ENCODE peak calls at places on chromosome 16, in six cellular contexts. D is fibroblast of pulmonary artery; Y is SJCRH30; K is NT2/D1; O is CD8-positive, alpha-beta T cell; J is left ventricle myocardium inferior. R is an unnamed sample.

GRCh38 chr16:89246903-89247733 is 29.6 kb downstream of the ZNF778 start:
- DNase-seq in K (peak), J (peak), O (peak), D (peak), Y (peak), R (peak)

GRCh38 chr16:89143201-89143741 is 28.3 kb upstream of the CDH15 start:
- DNase-seq in Y (no peak), O (no peak), K (no peak), J (no peak), D (no peak), R (no peak)

GRCh38 chr16:24610421-24610765 is 71.0 kb downstream of the RBBP6 start:
- DNase-seq in J (peak), K (peak), O (no peak), Y (no peak), D (peak), R (no peak)

GRCh38 chr16:87654826-87655225 is 52.5 kb downstream of the JPH3 start:
- DNase-seq in J (no peak), D (no peak), K (no peak), O (no peak), Y (no peak), R (no peak)

GRCh38 chr16:85094812-85095211 is 17.5 kb downstream of the CIBAR2 start:
- DNase-seq in J (no peak), D (no peak), Y (no peak), O (no peak), K (no peak), R (no peak)

GRCh38 chr16:31090540-31090939 is 1.8 kb upstream of the PRSS53 start:
- DNase-seq in Y (no peak), O (no peak), K (no peak), J (no peak), D (no peak), R (no peak)

GRCh38 chr16:55179858-55180585 is 144.0 kb upstream of the IRX6 start:
- DNase-seq in O (no peak), J (no peak), Y (no peak), D (no peak), K (no peak), R (no peak)

GRCh38 chr16:85878875-85879274 is 20.1 kb upstream of the IRF8 start:
- DNase-seq in K (no peak), Y (no peak), J (no peak), D (peak), O (no peak), R (no peak)

GRCh38 chr16:15757630-15758251 is 99.1 kb downstream of the MYH11 start:
- DNase-seq in D (no peak), K (no peak), Y (no peak), J (no peak), O (no peak), R (peak)

GRCh38 chr16:81711609-81712329 is 67.3 kb upstream of the PLCG2 start:
- DNase-seq in J (peak), K (no peak), D (peak), O (no peak), Y (peak), R (no peak)

GRCh38 chr16:81486555-81487061 is 42.0 kb downstream of the CMIP start:
- DNase-seq in D (peak), O (no peak), J (peak), Y (no peak), K (no peak), R (no peak)

GRCh38 chr16:69927056-69927757 is 23.9 kb upstream of the CLEC18A start:
- DNase-seq in J (peak), O (no peak), Y (peak), K (no peak), D (peak), R (no peak)

GRCh38 chr16:68233835-68234187 is 2.1 kb downstream of the ESRP2 start:
- DNase-seq in D (no peak), K (no peak), Y (no peak), O (no peak), J (no peak), R (peak)
- H3K4me3 ChIP-seq in D (no peak), K (no peak), Y (no peak), O (no peak), J (no peak), R (no peak)

DNA sequence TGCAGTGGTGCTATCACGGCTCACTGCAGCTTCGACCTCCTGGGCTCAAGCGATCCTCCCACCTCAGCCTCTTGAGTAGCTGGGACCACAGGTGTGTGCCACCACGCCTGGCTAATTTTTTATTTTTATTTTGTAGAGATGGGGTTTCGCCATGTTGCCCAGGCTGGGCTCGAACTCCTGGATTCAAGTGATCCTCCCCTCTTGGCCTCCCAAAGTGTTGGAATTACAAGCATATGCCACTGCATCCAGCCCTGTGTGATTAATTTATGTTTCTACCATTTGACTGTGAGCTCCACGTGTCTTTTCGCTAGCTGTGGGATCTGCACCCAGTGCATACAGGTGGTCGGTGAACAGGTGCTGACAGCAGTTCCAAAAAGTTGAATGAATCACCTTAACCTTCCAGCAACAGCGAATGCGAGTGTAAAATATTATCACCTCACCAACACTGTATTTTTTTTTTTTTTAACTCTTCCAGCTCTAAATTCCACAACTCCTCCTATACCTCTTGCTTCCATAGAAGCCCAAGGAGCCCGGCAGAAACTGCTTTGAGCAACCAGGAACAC is 481 bp upstream of the NUDT7 start:
- DNase-seq in D (no peak), Y (no peak), O (no peak), J (no peak), K (no peak), R (no peak)
- H3K4me3 ChIP-seq in D (peak), Y (no peak), O (peak), J (peak), K (no peak), R (peak)

GRCh38 chr16:551210-551609 is 9.0 kb upstream of the PRR35 start:
- DNase-seq in J (no peak), Y (no peak), D (no peak), O (no peak), K (no peak), R (no peak)
- H3K4me3 ChIP-seq in J (no peak), Y (no peak), D (no peak), O (no peak), K (no peak), R (no peak)

DNA sequence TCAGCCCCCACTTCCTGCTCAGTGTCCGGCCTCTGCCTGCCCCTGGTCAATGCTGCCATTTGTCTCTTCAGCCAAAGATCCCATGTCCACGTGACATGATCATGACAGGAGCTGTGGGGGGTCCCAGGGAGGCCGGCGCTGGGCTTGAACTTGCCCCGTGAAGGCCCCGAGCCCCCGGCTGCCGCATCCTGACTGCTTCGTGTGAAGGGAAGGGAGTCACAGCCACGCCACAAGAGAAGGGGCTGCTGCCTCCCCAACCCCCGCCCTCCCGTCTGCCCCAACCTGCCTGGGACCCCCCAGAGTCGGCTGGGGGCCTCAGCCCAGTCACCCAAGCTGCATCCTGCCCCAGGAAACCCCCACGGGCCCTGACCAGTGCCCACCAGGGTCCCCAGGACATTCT is 14.3 kb upstream of the SSTR5 start:
- DNase-seq in D (no peak), K (no peak), J (no peak), O (no peak), Y (no peak), R (no peak)
- H3K4me3 ChIP-seq in D (no peak), K (no peak), J (no peak), O (no peak), Y (no peak), R (no peak)

GRCh38 chr16:14564323-14564722 is 65.7 kb downstream of the PARN start:
- DNase-seq in J (no peak), Y (no peak), K (no peak), O (no peak), D (no peak), R (no peak)
- H3K4me3 ChIP-seq in J (no peak), Y (no peak), K (no peak), O (no peak), D (no peak), R (no peak)